ENCODE peak calls at places on chromosomes 12 and 14, in ten cellular contexts. U is ovary, A is tibial nerve, Y is sigmoid colon, G is A549, F is transverse colon, Z is K562, T is HepG2, I is SK-N-SH, H is suprapubic skin. J is an unnamed sample. For H3K4me1, the result is how much of the 10 kb centered on the place peaks cover.

GRCh38 chr12:115440438-115440837 is 756.5 kb upstream of the TBX3 start:
- DNase-seq in U (no peak), A (no peak), Y (no peak), G (peak), F (no peak), Z (peak), T (peak), I (no peak), H (no peak), J (peak)

GRCh38 chr12:96487214-96487613 is 2.2 kb upstream of the CFAP54 start:
- DNase-seq in U (no peak), A (no peak), Y (no peak), G (peak), F (no peak), Z (no peak), T (no peak), I (no peak), H (no peak), J (no peak)

GRCh38 chr14:63901434-63902085 is 48.8 kb downstream of the SYNE2 start:
- DNase-seq in U (no peak), A (peak), Y (no peak), G (no peak), F (no peak), Z (no peak), T (no peak), I (no peak), H (no peak), J (no peak)

GRCh38 chr12:60162988-60163720 is 567.3 kb downstream of the SLC16A7 start:
- DNase-seq in U (no peak), A (no peak), Y (no peak), G (no peak), F (no peak), Z (no peak), T (no peak), I (peak), H (no peak), J (no peak)

GRCh38 chr12:38977132-38977531 is 71.7 kb upstream of the CPNE8 start:
- DNase-seq in U (no peak), A (no peak), Y (no peak), G (no peak), F (no peak), Z (no peak), T (no peak), I (no peak), H (no peak), J (no peak)

GRCh38 chr14:78164226-78164853 is 5.8 kb upstream of the NRXN3 start:
- DNase-seq in U (no peak), A (no peak), Y (no peak), G (peak), F (peak), Z (peak), T (peak), I (peak), H (no peak), J (peak)

GRCh38 chr14:24903337-24903736 is 146.6 kb downstream of the STXBP6 start:
- DNase-seq in U (no peak), A (no peak), Y (no peak), G (no peak), F (no peak), Z (no peak), T (no peak), I (no peak), H (no peak), J (no peak)

GRCh38 chr14:102039157-102039556 is 47.7 kb downstream of the HSP90AA1 start:
- DNase-seq in U (no peak), A (no peak), Y (no peak), G (no peak), F (no peak), Z (no peak), T (no peak), I (no peak), H (no peak), J (no peak)

GRCh38 chr12:9134981-9135628 is 19.4 kb upstream of the A2M start:
- DNase-seq in U (no peak), A (no peak), Y (no peak), G (peak), F (no peak), Z (peak), T (peak), I (no peak), H (no peak), J (no peak)

GRCh38 chr14:49861923-49862673 is 9.5 kb upstream of the NEMF start:
- DNase-seq in U (peak), A (peak), Y (peak), G (peak), F (peak), Z (peak), T (peak), I (peak), H (peak), J (peak)

GRCh38 chr14:56172571-56172971 is 54.4 kb downstream of the PELI2 start:
- DNase-seq in U (no peak), A (no peak), Y (no peak), G (no peak), F (no peak), Z (no peak), T (no peak), I (no peak), H (no peak), J (no peak)

GRCh38 chr14:29558516-29558915 is 369.1 kb downstream of the PRKD1 start:
- DNase-seq in U (no peak), A (no peak), Y (no peak), G (no peak), F (no peak), Z (no peak), T (no peak), I (no peak), H (no peak), J (no peak)

GRCh38 chr12:51421266-51421884 is 3.3 kb upstream of the SLC4A8 start:
- DNase-seq in U (peak), A (peak), Y (no peak), G (peak), F (peak), Z (peak), T (peak), I (peak), H (no peak), J (peak)

DNA sequence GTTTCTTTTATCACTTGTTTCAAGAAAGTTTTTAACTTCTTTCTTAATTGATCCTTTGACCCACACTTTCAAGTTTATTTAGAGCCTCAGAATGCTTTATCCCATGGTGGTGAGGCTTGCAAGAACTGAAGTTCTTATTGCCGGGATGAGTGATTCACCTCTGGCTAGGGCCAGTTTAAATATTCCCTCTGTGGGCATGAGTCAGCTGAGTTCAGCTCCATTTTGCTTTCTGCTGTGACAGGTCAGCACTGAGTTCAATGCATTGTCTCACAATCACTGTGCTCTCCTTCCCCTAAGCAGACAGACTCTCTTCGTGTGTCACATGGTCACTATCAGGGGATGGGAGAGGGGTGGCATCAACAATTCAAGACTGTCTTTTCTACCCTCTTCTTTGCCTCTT is 514.6 kb upstream of the FBXO33 start:
- DNase-seq in U (no peak), A (no peak), Y (no peak), G (no peak), F (no peak), Z (no peak), T (no peak), I (no peak), H (no peak), J (no peak)
- TF ChIP-seq EP300 in U (no peak), A (no peak), Y (no peak), G (no peak), F (no peak), Z (no peak), T (no peak), I (no peak), H (no peak), J (no peak)

GRCh38 chr12:53204351-53204750 is 2.7 kb downstream of the ITGB7 start:
- DNase-seq in U (no peak), A (no peak), Y (no peak), G (no peak), F (no peak), Z (no peak), T (no peak), I (no peak), H (no peak), J (no peak)
- H3K4me1 ChIP-seq in U (under half), A (under half), Y (under half), G (under half), F (under half), Z (under half), T (under half), I (under half), H (under half), J (under half)

DNA sequence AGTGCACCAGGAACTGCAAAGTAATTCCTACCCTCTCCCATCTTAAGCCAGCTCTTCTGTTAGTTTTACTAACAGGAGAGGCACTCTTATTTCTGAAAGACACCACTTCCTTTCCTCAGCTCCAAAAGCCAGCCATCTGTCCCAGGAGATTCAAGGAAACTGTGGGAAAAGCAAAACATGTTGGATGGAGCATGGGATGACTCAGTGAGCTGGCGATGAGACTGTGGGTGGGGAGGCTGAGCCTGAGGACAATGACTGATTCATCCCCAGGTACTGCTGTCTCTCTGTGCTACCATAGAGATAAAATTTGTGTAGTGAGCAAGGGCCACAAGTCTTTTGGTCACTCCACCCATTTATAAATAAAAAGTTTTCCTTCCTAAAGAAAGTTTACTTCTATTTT is 141.4 kb downstream of the MYRFL start:
- DNase-seq in U (no peak), A (peak), Y (peak), G (peak), F (peak), Z (no peak), T (peak), I (no peak), H (peak), J (no peak)
- TF ChIP-seq EP300 in U (no peak), A (no peak), Y (no peak), G (no peak), F (no peak), Z (no peak), T (no peak), I (no peak), H (no peak), J (no peak)

DNA sequence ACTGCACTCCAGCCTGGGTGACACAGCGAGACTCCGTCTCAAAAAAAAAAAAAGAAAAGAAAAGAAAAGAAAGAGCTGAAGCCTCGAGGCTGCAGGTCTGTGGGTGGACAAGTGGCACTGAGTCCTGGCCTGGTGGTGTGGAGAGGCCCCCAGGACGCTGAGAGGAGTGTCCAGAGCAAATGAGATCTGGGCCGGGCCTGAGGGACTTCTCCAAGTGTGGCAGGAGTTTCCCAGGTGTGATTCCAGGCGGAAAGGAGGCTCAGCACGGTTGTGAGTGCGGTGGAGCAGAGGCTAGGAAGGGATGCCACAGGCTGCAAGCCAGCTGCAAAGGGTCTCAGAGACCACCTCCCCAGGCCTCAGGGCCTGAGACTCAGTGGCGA is 11.9 kb downstream of the TTC7B start:
- DNase-seq in U (no peak), A (no peak), Y (no peak), G (no peak), F (no peak), Z (no peak), T (no peak), I (no peak), H (no peak), J (no peak)
- H3K4me1 ChIP-seq in U (under half), A (under half), Y (under half), G (under half), F (under half), Z (half or more), T (under half), I (under half), H (under half), J (half or more)

GRCh38 chr14:72740504-72740961 is 153.4 kb downstream of the DPF3 start:
- DNase-seq in U (no peak), A (no peak), Y (peak), G (no peak), F (no peak), Z (no peak), T (no peak), I (no peak), H (no peak), J (peak)

GRCh38 chr14:72743626-72744025 is 150.3 kb downstream of the DPF3 start:
- DNase-seq in U (peak), A (no peak), Y (no peak), G (no peak), F (no peak), Z (no peak), T (no peak), I (no peak), H (no peak), J (peak)

GRCh38 chr14:72740966-72741835 is 152.7 kb downstream of the DPF3 start:
- DNase-seq in U (no peak), A (no peak), Y (no peak), G (no peak), F (no peak), Z (no peak), T (no peak), I (no peak), H (no peak), J (peak)

GRCh38 chr14:72742682-72743195 is 151.2 kb downstream of the DPF3 start:
- DNase-seq in U (no peak), A (no peak), Y (no peak), G (no peak), F (no peak), Z (no peak), T (no peak), I (no peak), H (no peak), J (peak)

DNA sequence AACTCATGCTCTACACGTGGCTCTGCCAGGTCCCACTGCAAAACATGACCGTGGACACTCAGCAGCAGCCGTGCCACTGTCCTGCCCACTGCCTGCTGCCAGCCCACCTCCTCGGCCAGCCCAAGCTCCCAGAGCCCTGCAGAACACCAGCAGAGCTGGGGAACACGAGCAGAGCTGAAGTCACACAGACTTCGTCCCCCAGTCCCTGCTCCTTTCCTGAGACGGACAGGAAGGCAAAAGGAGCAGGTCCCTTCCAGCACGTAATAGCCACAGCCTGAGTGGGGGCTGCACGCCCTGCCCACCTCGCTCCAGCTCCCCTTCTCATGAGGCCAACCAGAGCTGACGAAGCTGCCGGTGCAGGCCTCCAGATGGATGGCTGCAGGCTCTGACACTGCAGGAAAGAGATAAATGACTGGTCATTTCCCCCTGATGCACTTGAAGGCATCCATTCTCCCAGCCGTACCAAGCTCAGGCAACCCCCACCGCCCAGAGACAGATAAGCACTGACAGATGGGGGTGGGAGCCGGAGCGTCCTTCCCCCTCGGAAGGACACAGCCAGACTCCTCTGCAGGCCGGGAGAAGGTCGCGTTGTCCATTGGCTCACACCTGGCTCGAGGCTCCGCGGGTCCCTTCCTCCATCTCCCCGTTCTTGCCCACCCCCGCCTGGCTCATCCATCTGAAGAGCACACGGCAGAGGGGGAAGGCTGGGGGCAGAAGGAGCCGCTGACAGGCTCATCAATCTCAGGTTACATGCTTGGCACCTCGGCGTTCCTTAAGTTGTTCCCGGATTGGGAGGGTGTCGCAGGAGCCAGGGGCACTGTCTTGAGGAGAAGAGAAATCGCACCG is 151.8 kb downstream of the DPF3 start:
- DNase-seq in U (no peak), A (no peak), Y (no peak), G (no peak), F (no peak), Z (peak), T (no peak), I (peak), H (no peak), J (peak)
- TF ChIP-seq EP300 in U (no peak), A (no peak), Y (no peak), G (no peak), F (no peak), Z (peak), T (no peak), I (no peak), H (no peak), J (no peak)

DNA sequence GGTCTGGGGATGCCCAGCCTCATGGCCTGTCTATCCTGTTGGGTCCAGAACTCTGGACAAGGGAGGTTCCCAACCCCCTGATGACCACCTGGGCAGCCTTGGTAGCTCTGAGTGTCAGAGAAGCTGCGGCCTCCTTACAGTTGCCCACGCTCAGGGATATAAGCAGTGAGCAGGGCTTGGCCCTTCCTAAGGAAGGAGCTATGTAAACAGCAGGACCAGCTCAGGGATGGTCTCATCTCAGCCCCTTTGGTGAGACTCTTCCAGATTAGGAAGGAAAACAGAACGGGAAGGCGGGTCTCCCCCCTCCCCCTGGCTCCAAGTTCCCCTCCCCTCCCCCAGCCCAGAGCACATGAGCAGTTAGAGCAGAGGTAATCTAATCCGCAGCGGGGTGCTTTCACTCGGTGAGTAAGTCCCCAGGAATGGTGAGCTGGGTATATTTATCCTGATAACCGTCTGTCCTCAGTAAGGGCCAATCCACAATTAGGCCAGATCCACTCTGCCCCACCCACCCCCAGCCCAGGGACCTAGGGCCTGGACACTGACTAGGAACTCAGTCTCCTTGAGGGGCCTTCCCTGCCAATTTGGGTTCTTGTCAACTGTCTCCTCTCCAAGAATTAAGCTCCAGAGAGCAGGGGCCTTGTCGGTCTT is 29.5 kb upstream of the RPLP0 start:
- DNase-seq in U (no peak), A (peak), Y (peak), G (peak), F (peak), Z (peak), T (peak), I (peak), H (no peak), J (peak)
- H3K4me1 ChIP-seq in U (under half), A (half or more), Y (half or more), G (half or more), F (half or more), Z (half or more), T (half or more), I (half or more), H (half or more), J (half or more)

GRCh38 chr12:3962661-3963483 is 89.7 kb upstream of the PARP11 start:
- DNase-seq in U (no peak), A (no peak), Y (no peak), G (no peak), F (no peak), Z (no peak), T (no peak), I (no peak), H (no peak), J (no peak)
- TF ChIP-seq EP300 in U (no peak), A (no peak), Y (no peak), G (no peak), F (no peak), Z (no peak), T (no peak), I (no peak), H (no peak), J (no peak)

GRCh38 chr14:68694516-68695235 is 98.2 kb downstream of the ZFP36L1 start:
- DNase-seq in U (no peak), A (no peak), Y (peak), G (no peak), F (no peak), Z (no peak), T (no peak), I (no peak), H (peak), J (no peak)
- H3K4me1 ChIP-seq in U (under half), A (under half), Y (under half), G (under half), F (under half), Z (under half), T (under half), I (under half), H (under half), J (under half)

J was measured in stomach.